ENCODE peak calls at places on chromosomes 12 and 14, in nine cellular contexts. One of them, this sample, is unnamed.

GRCh38 chr12:67441736-67442346 is 172.7 kb downstream of the CAND1 start:
- DNase-seq in central memory CD4-positive, alpha-beta T cell: peak; percentile 50
- DNase-seq in fibroblast of lung: peak; percentile 65
- DNase-seq in neural progenitor cell: peak; percentile 86
- DNase-seq in cardiac septum: peak; percentile 90
- DNase-seq in GM03348: peak; percentile 84
- DNase-seq in head of caudate nucleus: peak; percentile 77
- DNase-seq in HFFc6: peak; percentile 55
- DNase-seq in NCI-H69: peak; percentile 90
- DNase-seq in this sample: peak; percentile 80

GRCh38 chr12:62799126-62799736 is 135.7 kb downstream of the PPM1H start:
- DNase-seq in NCI-H69: peak; percentile 93
- DNase-seq in HFFc6: peak; percentile 38
- DNase-seq in cardiac septum: no peak
- DNase-seq in fibroblast of lung: peak; percentile 57
- DNase-seq in central memory CD4-positive, alpha-beta T cell: peak; percentile 28
- DNase-seq in neural progenitor cell: peak; percentile 92
- DNase-seq in GM03348: peak; percentile 81
- DNase-seq in head of caudate nucleus: peak; percentile 49
- DNase-seq in this sample: no peak

GRCh38 chr14:62002636-62003035 is 240.4 kb downstream of the SNAPC1 start:
- DNase-seq in head of caudate nucleus: no peak
- DNase-seq in GM03348: no peak
- DNase-seq in HFFc6: peak; percentile 8
- DNase-seq in NCI-H69: peak; percentile 34
- DNase-seq in neural progenitor cell: no peak
- DNase-seq in fibroblast of lung: no peak
- DNase-seq in cardiac septum: no peak
- DNase-seq in central memory CD4-positive, alpha-beta T cell: no peak
- DNase-seq in this sample: no peak

GRCh38 chr12:132954471-132955048 is 1.5 kb downstream of the ZNF605 start:
- DNase-seq in HFFc6: no peak
- DNase-seq in GM03348: no peak
- DNase-seq in cardiac septum: no peak
- DNase-seq in NCI-H69: peak; percentile 7
- DNase-seq in head of caudate nucleus: no peak
- DNase-seq in neural progenitor cell: no peak
- DNase-seq in central memory CD4-positive, alpha-beta T cell: no peak
- DNase-seq in fibroblast of lung: peak; percentile 12
- DNase-seq in this sample: no peak

GRCh38 chr12:31517994-31518393 is 72.9 kb downstream of the DENND5B start:
- DNase-seq in GM03348: no peak
- DNase-seq in HFFc6: no peak
- DNase-seq in fibroblast of lung: peak; percentile 36
- DNase-seq in central memory CD4-positive, alpha-beta T cell: no peak
- DNase-seq in head of caudate nucleus: no peak
- DNase-seq in NCI-H69: peak; percentile 99
- DNase-seq in neural progenitor cell: no peak
- DNase-seq in cardiac septum: no peak
- DNase-seq in this sample: no peak

GRCh38 chr12:47844264-47845020 is 24.7 kb upstream of the HDAC7 start:
- DNase-seq in HFFc6: no peak
- DNase-seq in NCI-H69: peak; percentile 63
- DNase-seq in GM03348: no peak
- DNase-seq in fibroblast of lung: no peak
- DNase-seq in central memory CD4-positive, alpha-beta T cell: no peak
- DNase-seq in neural progenitor cell: no peak
- DNase-seq in cardiac septum: no peak
- DNase-seq in head of caudate nucleus: no peak
- DNase-seq in this sample: peak; percentile 85

GRCh38 chr14:52790756-52791203 is 627 bp downstream of the GNPNAT1 start:
- DNase-seq in cardiac septum: no peak
- DNase-seq in central memory CD4-positive, alpha-beta T cell: no peak
- DNase-seq in neural progenitor cell: no peak
- DNase-seq in head of caudate nucleus: no peak
- DNase-seq in GM03348: no peak
- DNase-seq in NCI-H69: no peak
- DNase-seq in HFFc6: no peak
- DNase-seq in fibroblast of lung: no peak
- DNase-seq in this sample: no peak

GRCh38 chr12:43676183-43676813 is 82.3 kb downstream of the PUS7L start:
- DNase-seq in central memory CD4-positive, alpha-beta T cell: no peak
- DNase-seq in head of caudate nucleus: no peak
- DNase-seq in neural progenitor cell: peak; percentile 42
- DNase-seq in fibroblast of lung: no peak
- DNase-seq in cardiac septum: no peak
- DNase-seq in GM03348: no peak
- DNase-seq in HFFc6: no peak
- DNase-seq in NCI-H69: peak; percentile 56
- DNase-seq in this sample: no peak

GRCh38 chr12:17304503-17305347 is 698.8 kb upstream of the LMO3 start:
- DNase-seq in HFFc6: peak; percentile 9
- DNase-seq in NCI-H69: no peak
- DNase-seq in cardiac septum: no peak
- DNase-seq in central memory CD4-positive, alpha-beta T cell: no peak
- DNase-seq in fibroblast of lung: peak; percentile 65
- DNase-seq in neural progenitor cell: no peak
- DNase-seq in GM03348: no peak
- DNase-seq in head of caudate nucleus: no peak
- DNase-seq in this sample: no peak

GRCh38 chr14:48086516-48086915 is 411.1 kb upstream of the MDGA2 start:
- DNase-seq in neural progenitor cell: no peak
- DNase-seq in cardiac septum: no peak
- DNase-seq in NCI-H69: no peak
- DNase-seq in HFFc6: no peak
- DNase-seq in central memory CD4-positive, alpha-beta T cell: no peak
- DNase-seq in GM03348: no peak
- DNase-seq in head of caudate nucleus: no peak
- DNase-seq in fibroblast of lung: no peak
- DNase-seq in this sample: no peak